ENCODE peak calls at places on chromosome 6, in six cellular contexts. X is CD4-positive, alpha-beta T cell; U is immature natural killer cell; P is CD8-positive, alpha-beta T cell; J is effector CD4-positive, alpha-beta T cell; G is K562. I is an unnamed sample.
A peak's percentile ranks its signal among the peaks of the same experiment; 100 is the strongest.

GRCh38 chr6:53725791-53726575 is 60.4 kb upstream of the KLHL31 start:
- DNase-seq in P (peak; percentile 69), X (peak; percentile 63), G (peak; percentile 79), U (peak; percentile 65), J (peak; percentile 71), I (peak; percentile 82)

GRCh38 chr6:81766482-81767069 is 14.1 kb upstream of the TENT5A start:
- DNase-seq in U (no peak), J (no peak), P (no peak), G (no peak), X (no peak), I (no peak)

GRCh38 chr6:49649982-49650381 is 13.3 kb upstream of the RHAG start:
- DNase-seq in G (peak; percentile 60), U (no peak), P (no peak), J (no peak), X (no peak), I (no peak)

GRCh38 chr6:158817298-158818007 is 1.7 kb downstream of the EZR start:
- DNase-seq in X (no peak), G (peak; percentile 95), P (no peak), U (peak; percentile 36), J (peak; percentile 30), I (peak; percentile 78)

GRCh38 chr6:54198134-54198533 is 86.9 kb downstream of the MLIP start:
- DNase-seq in P (no peak), X (no peak), J (no peak), G (no peak), U (no peak), I (no peak)

GRCh38 chr6:53543341-53544010 is 1.4 kb downstream of the GCLC start:
- DNase-seq in P (no peak), U (no peak), J (no peak), X (no peak), G (peak; percentile 20), I (no peak)

GRCh38 chr6:66508433-66508832 is 801.4 kb upstream of the EYS start:
- DNase-seq in U (no peak), X (no peak), J (no peak), G (no peak), P (no peak), I (no peak)

GRCh38 chr6:122616877-122617276 is 6.7 kb downstream of the PKIB start:
- DNase-seq in J (no peak), X (no peak), G (no peak), U (no peak), P (no peak), I (no peak)

GRCh38 chr6:37965964-37966676 is 146.6 kb downstream of the ZFAND3 start:
- DNase-seq in U (no peak), G (no peak), X (no peak), P (no peak), J (no peak), I (no peak)

GRCh38 chr6:113103618-113104390 is 753.3 kb upstream of the MARCKS start:
- DNase-seq in U (no peak), X (no peak), G (no peak), J (no peak), P (no peak), I (no peak)

GRCh38 chr6:137933696-137934095 is 66.6 kb downstream of the TNFAIP3 start:
- DNase-seq in J (no peak), G (no peak), U (no peak), X (no peak), P (no peak), I (peak; percentile 53)

GRCh38 chr6:113701552-113702254 is 155.4 kb upstream of the MARCKS start:
- DNase-seq in P (no peak), X (no peak), G (no peak), U (no peak), J (no peak), I (no peak)

GRCh38 chr6:12958052-12958706 is 241.6 kb downstream of the PHACTR1 start:
- DNase-seq in P (no peak), X (no peak), U (no peak), G (no peak), J (no peak), I (no peak)

GRCh38 chr6:118283759-118284158 is 264.3 kb upstream of the PLN start:
- DNase-seq in P (peak; percentile 14), J (peak; percentile 28), X (peak; percentile 34), U (peak; percentile 49), G (peak; percentile 62), I (no peak)

GRCh38 chr6:52133326-52133725 is 45.9 kb upstream of the PKHD1 start:
- DNase-seq in P (no peak), U (no peak), X (no peak), G (no peak), J (no peak), I (no peak)

GRCh38 chr6:152160346-152160745 is 352.9 kb downstream of the ESR1 start:
- DNase-seq in U (no peak), J (no peak), X (no peak), P (no peak), G (no peak), I (no peak)

GRCh38 chr6:119830494-119831295 is 481.1 kb upstream of the MAN1A1 start:
- DNase-seq in G (peak; percentile 34), U (no peak), J (no peak), X (no peak), P (no peak), I (no peak)

GRCh38 chr6:150537481-150537880 is 62.2 kb upstream of the PLEKHG1 start:
- DNase-seq in P (no peak), J (no peak), U (no peak), X (no peak), G (no peak), I (no peak)

GRCh38 chr6:8958894-8959511 is 523.7 kb upstream of the SLC35B3 start:
- DNase-seq in X (no peak), P (no peak), G (no peak), J (no peak), U (no peak), I (no peak)

GRCh38 chr6:14499804-14500203 is 382.2 kb downstream of the CD83 start:
- DNase-seq in G (no peak), U (no peak), J (no peak), X (no peak), P (no peak), I (no peak)

GRCh38 chr6:2818593-2818992 is 23.1 kb downstream of the SERPINB1 start:
- DNase-seq in X (no peak), U (no peak), G (no peak), J (no peak), P (no peak), I (no peak)

GRCh38 chr6:3506195-3506594 is 49.3 kb upstream of the SLC22A23 start:
- DNase-seq in X (no peak), P (no peak), J (no peak), U (no peak), G (no peak), I (no peak)

GRCh38 chr6:144534123-144534676 is 249.1 kb downstream of the UTRN start:
- DNase-seq in X (no peak), P (no peak), J (no peak), G (no peak), U (no peak), I (no peak)

GRCh38 chr6:20707870-20708269 is 173.6 kb downstream of the CDKAL1 start:
- DNase-seq in U (no peak), G (no peak), J (no peak), P (no peak), X (no peak), I (no peak)

GRCh38 chr6:6882593-6882992 is 225.2 kb upstream of the RREB1 start:
- DNase-seq in J (no peak), G (no peak), X (no peak), U (no peak), P (no peak), I (no peak)

GRCh38 chr6:125095501-125096301 is 57.9 kb upstream of the TPD52L1 start:
- DNase-seq in X (no peak), P (no peak), G (no peak), U (no peak), J (no peak), I (no peak)

GRCh38 chr6:75532521-75532920 is 38.9 kb upstream of the FILIP1 start:
- DNase-seq in U (no peak), P (no peak), G (no peak), J (no peak), X (no peak), I (no peak)

I was measured in Right ventricle myocardium superior.